ENCODE peak calls at places on chromosomes 2 and 18, in four cellular contexts. One of them, this sample, is unnamed.

GRCh38 chr2:19786408-19787058 is 115.2 kb downstream of the TTC32 start:
- DNase-seq in SJCRH30: no peak
- DNase-seq in AML-193: peak
- DNase-seq in pulmonary artery endothelial cell: no peak
- DNase-seq in this sample: no peak

GRCh38 chr2:26763019-26763418 is 1.1 kb upstream of the SLC35F6 start:
- DNase-seq in AML-193: no peak
- DNase-seq in pulmonary artery endothelial cell: no peak
- DNase-seq in SJCRH30: no peak
- DNase-seq in this sample: no peak

GRCh38 chr2:223010641-223011040 is 41.3 kb upstream of the KCNE4 start:
- DNase-seq in AML-193: no peak
- DNase-seq in pulmonary artery endothelial cell: no peak
- DNase-seq in SJCRH30: no peak
- DNase-seq in this sample: no peak

GRCh38 chr2:221747289-221747972 is 175.3 kb upstream of the EPHA4 start:
- DNase-seq in AML-193: no peak
- DNase-seq in pulmonary artery endothelial cell: no peak
- DNase-seq in SJCRH30: no peak
- DNase-seq in this sample: no peak

GRCh38 chr2:181904022-181904632 is 12.6 kb downstream of the ITPRID2 start:
- DNase-seq in SJCRH30: peak
- DNase-seq in AML-193: peak
- DNase-seq in pulmonary artery endothelial cell: no peak
- DNase-seq in this sample: peak

GRCh38 chr2:66440692-66441091 is 5.8 kb downstream of the MEIS1 start:
- DNase-seq in SJCRH30: no peak
- DNase-seq in AML-193: no peak
- DNase-seq in pulmonary artery endothelial cell: no peak
- DNase-seq in this sample: peak

GRCh38 chr2:94986392-94986963 is 39.0 kb upstream of the MAL start:
- DNase-seq in SJCRH30: peak
- DNase-seq in AML-193: peak
- DNase-seq in pulmonary artery endothelial cell: peak
- DNase-seq in this sample: peak

GRCh38 chr2:10971855-10972348 is 60.2 kb downstream of the KCNF1 start:
- DNase-seq in AML-193: no peak
- DNase-seq in pulmonary artery endothelial cell: no peak
- DNase-seq in SJCRH30: no peak
- DNase-seq in this sample: no peak

GRCh38 chr2:121197369-121198091 is 87.5 kb downstream of the TFCP2L1 start:
- DNase-seq in SJCRH30: no peak
- DNase-seq in pulmonary artery endothelial cell: no peak
- DNase-seq in AML-193: peak
- DNase-seq in this sample: no peak

GRCh38 chr2:7900593-7900992 is 781.3 kb upstream of the ID2 start:
- DNase-seq in SJCRH30: no peak
- DNase-seq in pulmonary artery endothelial cell: no peak
- DNase-seq in AML-193: peak
- DNase-seq in this sample: no peak

GRCh38 chr2:10235099-10235908 is 67.4 kb upstream of the HPCAL1 start:
- DNase-seq in pulmonary artery endothelial cell: no peak
- DNase-seq in SJCRH30: no peak
- DNase-seq in AML-193: no peak
- DNase-seq in this sample: no peak

GRCh38 chr2:241137276-241138190 is 11.7 kb downstream of the PASK start:
- DNase-seq in pulmonary artery endothelial cell: no peak
- DNase-seq in SJCRH30: no peak
- DNase-seq in AML-193: no peak
- DNase-seq in this sample: no peak

GRCh38 chr2:150981826-150982225 is 279.8 kb downstream of the RBM43 start:
- DNase-seq in AML-193: no peak
- DNase-seq in SJCRH30: no peak
- DNase-seq in pulmonary artery endothelial cell: no peak
- DNase-seq in this sample: no peak

GRCh38 chr2:203650860-203651613 is 55.4 kb upstream of the CD28 start:
- DNase-seq in AML-193: peak
- DNase-seq in SJCRH30: peak
- DNase-seq in pulmonary artery endothelial cell: no peak
- DNase-seq in this sample: peak

GRCh38 chr18:57436193-57436964 is 1.2 kb downstream of the ONECUT2 start:
- DNase-seq in SJCRH30: no peak
- DNase-seq in pulmonary artery endothelial cell: no peak
- DNase-seq in AML-193: no peak
- DNase-seq in this sample: no peak

GRCh38 chr2:10056439-10056838 is 13.1 kb downstream of the KLF11 start:
- DNase-seq in SJCRH30: no peak
- DNase-seq in pulmonary artery endothelial cell: no peak
- DNase-seq in AML-193: no peak
- DNase-seq in this sample: no peak

GRCh38 chr2:86518498-86518897 is 44.7 kb downstream of the CHMP3 start:
- DNase-seq in pulmonary artery endothelial cell: no peak
- DNase-seq in SJCRH30: peak
- DNase-seq in AML-193: peak
- DNase-seq in this sample: peak

GRCh38 chr2:61470122-61470951 is 550 bp downstream of the USP34 start:
- DNase-seq in pulmonary artery endothelial cell: peak
- DNase-seq in AML-193: peak
- DNase-seq in SJCRH30: peak
- DNase-seq in this sample: peak

GRCh38 chr2:19801367-19802087 is 100.3 kb downstream of the TTC32 start:
- DNase-seq in SJCRH30: peak
- DNase-seq in pulmonary artery endothelial cell: peak
- DNase-seq in AML-193: no peak
- DNase-seq in this sample: peak

GRCh38 chr2:192067631-192068030 is 127.1 kb downstream of the TMEFF2 start:
- DNase-seq in SJCRH30: no peak
- DNase-seq in AML-193: no peak
- DNase-seq in pulmonary artery endothelial cell: no peak
- DNase-seq in this sample: no peak

GRCh38 chr18:32848836-32849235 is 76.0 kb upstream of the KLHL14 start:
- DNase-seq in AML-193: no peak
- DNase-seq in pulmonary artery endothelial cell: no peak
- DNase-seq in SJCRH30: no peak
- DNase-seq in this sample: no peak

GRCh38 chr2:96502891-96503636 is 2.1 kb downstream of the NEURL3 start:
- DNase-seq in AML-193: no peak
- DNase-seq in pulmonary artery endothelial cell: no peak
- DNase-seq in SJCRH30: no peak
- DNase-seq in this sample: peak

GRCh38 chr2:220959391-220959802 is 612.7 kb downstream of the EPHA4 start:
- DNase-seq in AML-193: no peak
- DNase-seq in pulmonary artery endothelial cell: no peak
- DNase-seq in SJCRH30: no peak
- DNase-seq in this sample: no peak

GRCh38 chr18:29644276-29644675 is 1398.3 kb downstream of the DSC3 start:
- DNase-seq in pulmonary artery endothelial cell: no peak
- DNase-seq in SJCRH30: no peak
- DNase-seq in AML-193: no peak
- DNase-seq in this sample: no peak

GRCh38 chr2:158103358-158104021 is 1.8 kb downstream of the UPP2 start:
- DNase-seq in pulmonary artery endothelial cell: no peak
- DNase-seq in AML-193: no peak
- DNase-seq in SJCRH30: no peak
- DNase-seq in this sample: no peak

GRCh38 chr2:189580267-189580661 is 322 bp downstream of the SLC40A1 start:
- DNase-seq in pulmonary artery endothelial cell: no peak
- DNase-seq in SJCRH30: peak
- DNase-seq in AML-193: peak
- DNase-seq in this sample: peak

GRCh38 chr2:149743842-149744468 is 156.4 kb upstream of the MMADHC start:
- DNase-seq in pulmonary artery endothelial cell: no peak
- DNase-seq in AML-193: no peak
- DNase-seq in SJCRH30: peak
- DNase-seq in this sample: no peak

GRCh38 chr2:105143467-105144127 is 97.9 kb upstream of the GPR45 start:
- DNase-seq in pulmonary artery endothelial cell: no peak
- DNase-seq in SJCRH30: no peak
- DNase-seq in AML-193: no peak
- DNase-seq in this sample: no peak

GRCh38 chr2:62147610-62148301 is 48.2 kb upstream of the B3GNT2 start:
- DNase-seq in pulmonary artery endothelial cell: no peak
- DNase-seq in SJCRH30: no peak
- DNase-seq in AML-193: no peak
- DNase-seq in this sample: peak